ENCODE peak calls at places on chromosomes 11 and 22, in eight cellular contexts. Z is HepG2, J is HCT116, C is GM23338, B is H1, Q is endothelial cell of umbilical vein, A is GM12878, F is K562. G is an unnamed sample.
A peak's percentile ranks its signal among the peaks of the same experiment; 100 is the strongest.

GRCh38 chr11:126918556-126918955 is 82.0 kb downstream of the KIRREL3 start:
- DNase-seq in C (no peak), J (no peak), Z (no peak), B (no peak), F (no peak), Q (no peak), A (no peak), G (no peak)

GRCh38 chr11:23288001-23288783 is 427.9 kb upstream of the CCDC179 start:
- DNase-seq in B (no peak), Q (peak; percentile 10), F (no peak), A (no peak), J (no peak), C (no peak), Z (no peak), G (no peak)

GRCh38 chr11:60978546-60979380 is 7.3 kb downstream of the CD6 start:
- DNase-seq in F (no peak), Z (no peak), C (no peak), Q (no peak), J (no peak), B (no peak), A (peak; percentile 21), G (no peak)

GRCh38 chr11:46352063-46352841 is 5.0 kb downstream of the DGKZ start:
- DNase-seq in A (no peak), Z (no peak), F (peak; percentile 75), C (peak; percentile 85), B (peak; percentile 92), J (no peak), Q (peak; percentile 30), G (no peak)

GRCh38 chr11:122668562-122669090 is 13.1 kb downstream of the UBASH3B start:
- DNase-seq in J (peak; percentile 34), Z (no peak), A (no peak), F (no peak), Q (peak; percentile 20), C (no peak), B (no peak), G (no peak)

GRCh38 chr11:39724404-39724803 is 1735.0 kb downstream of the LRRC4C start:
- DNase-seq in Z (no peak), Q (no peak), J (no peak), A (no peak), C (peak; percentile 9), F (no peak), B (no peak), G (no peak)

GRCh38 chr11:106723071-106723470 is 295.2 kb downstream of the GUCY1A2 start:
- DNase-seq in Z (no peak), B (no peak), F (no peak), Q (no peak), C (peak; percentile 11), J (no peak), A (no peak), G (no peak)

GRCh38 chr11:67292671-67293070 is 3.6 kb downstream of the ANKRD13D start:
- DNase-seq in A (no peak), Z (no peak), F (no peak), Q (no peak), C (no peak), J (no peak), B (no peak), G (no peak)

GRCh38 chr11:820655-821512 is 2.2 kb downstream of the PNPLA2 start:
- DNase-seq in F (no peak), J (no peak), C (no peak), Q (peak; percentile 38), Z (peak; percentile 70), B (no peak), A (no peak), G (no peak)

GRCh38 chr22:30856699-30857098 is 111.9 kb downstream of the MORC2 start:
- DNase-seq in C (no peak), J (no peak), A (no peak), F (peak; percentile 1), B (no peak), Z (no peak), Q (no peak), G (no peak)

GRCh38 chr11:134017773-134018430 is 51.0 kb upstream of the JAM3 start:
- DNase-seq in C (no peak), Z (no peak), Q (no peak), A (no peak), F (no peak), J (no peak), B (no peak), G (no peak)

GRCh38 chr11:117089685-117090084 is 8.5 kb downstream of the SIK3 start:
- DNase-seq in J (peak; percentile 42), Z (no peak), A (no peak), C (no peak), Q (no peak), B (no peak), F (no peak), G (no peak)

GRCh38 chr11:1176224-1177019 is 18.7 kb downstream of the MUC5AC start:
- DNase-seq in C (no peak), F (no peak), J (no peak), A (no peak), Z (no peak), Q (no peak), B (no peak), G (no peak)

GRCh38 chr11:78420255-78420764 is 2.7 kb upstream of the GAB2 start:
- DNase-seq in Q (peak; percentile 90), A (no peak), J (no peak), B (peak; percentile 76), F (peak; percentile 63), Z (peak; percentile 33), C (peak; percentile 86), G (peak; percentile 47)

GRCh38 chr22:27962268-27963191 is 43.5 kb upstream of the PITPNB start:
- DNase-seq in F (no peak), Q (peak; percentile 39), A (no peak), C (no peak), Z (no peak), J (no peak), B (no peak), G (no peak)

GRCh38 chr11:69371731-69372588 is 78.0 kb downstream of the MYEOV start:
- DNase-seq in Q (no peak), F (no peak), B (peak; percentile 32), Z (no peak), A (no peak), C (no peak), J (no peak), G (no peak)

GRCh38 chr11:75174781-75175370 is 24.0 kb downstream of the SLCO2B1 start:
- DNase-seq in B (no peak), Q (no peak), J (no peak), C (no peak), Z (no peak), F (no peak), A (no peak), G (no peak)

GRCh38 chr22:19130959-19131684 is at the start of gene TSSK2:
- DNase-seq in Q (no peak), Z (no peak), F (no peak), J (no peak), B (no peak), A (no peak), C (peak; percentile 42), G (no peak)

GRCh38 chr22:27179161-27179560 is 521.8 kb downstream of the MIAT start:
- DNase-seq in A (no peak), B (no peak), C (no peak), Z (no peak), F (no peak), Q (no peak), J (no peak), G (no peak)

GRCh38 chr11:94149435-94149834 is 20.8 kb downstream of the PANX1 start:
- DNase-seq in F (no peak), C (no peak), Q (peak; percentile 93), J (no peak), B (no peak), Z (no peak), A (no peak), G (no peak)

GRCh38 chr11:79437981-79438630 is 2.7 kb downstream of the TENM4 start:
- DNase-seq in A (no peak), B (no peak), J (no peak), Z (no peak), C (peak; percentile 45), Q (no peak), F (no peak), G (no peak)
- TF ChIP-seq EZH2 in A (no peak), B (peak; percentile 63), J (no peak), Z (no peak), C (peak; percentile 51), Q (peak; percentile 71), F (no peak), G (peak; percentile 28)

DNA sequence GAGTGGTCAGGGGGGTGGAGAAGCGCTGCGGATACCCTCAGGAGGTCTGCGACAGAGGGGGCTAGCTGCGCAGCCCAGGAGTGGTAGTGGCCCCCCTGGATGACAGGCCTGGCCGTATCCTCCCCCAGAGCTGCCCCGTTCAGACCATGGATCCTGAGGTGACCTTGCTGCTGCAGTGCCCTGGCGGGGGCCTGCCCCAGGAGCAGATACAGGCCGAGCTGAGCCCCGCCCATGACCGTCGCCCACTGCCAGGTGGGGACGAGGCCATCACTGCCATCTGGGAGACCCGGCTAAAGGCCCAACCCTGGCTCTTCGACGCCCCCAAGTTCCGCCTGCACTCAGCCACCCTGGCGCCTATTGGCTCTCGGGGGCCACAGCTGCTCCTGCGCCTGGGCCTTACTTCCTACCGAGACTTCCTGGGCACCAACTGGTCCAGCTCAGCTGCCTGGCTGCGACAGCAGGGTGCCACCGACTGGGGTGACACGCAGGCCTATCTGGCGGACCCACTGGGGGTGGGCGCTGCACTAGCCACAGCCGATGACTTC is 505 bp downstream of the NUDT22 start:
- DNase-seq in Z (peak; percentile 50), C (peak; percentile 64), J (no peak), F (peak; percentile 38), A (no peak), Q (no peak), B (no peak), G (no peak)
- TF ChIP-seq POLR2AphosphoS5 in Z (no peak), C (no peak), J (no peak), F (no peak), A (peak; percentile 33), Q (no peak), B (no peak), G (no peak)

GRCh38 chr22:46561435-46561905 is 24.1 kb upstream of the CELSR1 start:
- DNase-seq in Z (peak; percentile 76), B (no peak), Q (no peak), C (peak; percentile 78), F (peak; percentile 60), A (peak; percentile 42), J (peak; percentile 87), G (no peak)

GRCh38 chr22:46567471-46567870 is 30.1 kb upstream of the CELSR1 start:
- DNase-seq in B (no peak), A (no peak), J (no peak), Q (no peak), Z (no peak), C (no peak), F (no peak), G (no peak)

GRCh38 chr22:46560696-46561295 is 23.4 kb upstream of the CELSR1 start:
- DNase-seq in F (no peak), Z (no peak), B (no peak), C (no peak), J (no peak), A (no peak), Q (no peak), G (no peak)

GRCh38 chr22:46563381-46564083 is 26.1 kb upstream of the CELSR1 start:
- DNase-seq in C (peak; percentile 82), F (peak; percentile 81), A (no peak), Q (peak; percentile 48), J (peak; percentile 57), B (peak; percentile 91), Z (peak; percentile 64), G (no peak)

GRCh38 chr22:46564084-46564714 is 26.8 kb upstream of the CELSR1 start:
- DNase-seq in J (no peak), F (no peak), A (no peak), Z (no peak), Q (no peak), B (no peak), C (no peak), G (no peak)
- H3K4me3 ChIP-seq in J (no peak overlapping the region), F (no peak overlapping the region), A (no peak overlapping the region), Z (peak overlapping the region; percentile 58), Q (no peak overlapping the region), B (no peak overlapping the region), C (no peak overlapping the region), G (no peak overlapping the region)

GRCh38 chr22:45163417-45164216 is at the start of gene NUP50:
- DNase-seq in A (peak; percentile 91), B (peak; percentile 97), Z (peak; percentile 89), J (peak; percentile 93), F (peak; percentile 97), Q (peak; percentile 98), C (peak; percentile 98), G (peak; percentile 39)
- TF ChIP-seq EZH2 in A (no peak), B (no peak), Z (no peak), J (no peak), F (no peak), Q (no peak), C (no peak), G (no peak)